ENCODE peak calls at places on chromosomes 6 and 20, in four cellular contexts. D, S, A and U are unnamed samples.

GRCh38 chr6:47917202-47917601 is 135.4 kb downstream of the OPN5 start:
- DNase-seq in D (no peak), S (no peak), A (no peak), U (no peak)

GRCh38 chr6:25369450-25370086 is 90.4 kb downstream of the CARMIL1 start:
- DNase-seq in D (no peak), S (no peak), A (no peak), U (no peak)

GRCh38 chr6:53737746-53738145 is 57.1 kb upstream of the LRRC1 start:
- DNase-seq in D (no peak), S (no peak), A (no peak), U (no peak)

GRCh38 chr20:37757550-37757949 is 63.7 kb downstream of the CTNNBL1 start:
- DNase-seq in D (no peak), S (no peak), A (no peak), U (no peak)

GRCh38 chr6:108689279-108690161 is 128.8 kb downstream of the FOXO3 start:
- DNase-seq in D (peak), S (no peak), A (peak), U (no peak)

GRCh38 chr6:149273318-149273717 is 44.2 kb upstream of the TAB2 start:
- DNase-seq in D (no peak), S (no peak), A (peak), U (no peak)

GRCh38 chr6:125136378-125136777 is 17.2 kb upstream of the TPD52L1 start:
- DNase-seq in D (no peak), S (no peak), A (no peak), U (no peak)

GRCh38 chr6:73652637-73653570 is 888 bp downstream of the SLC17A5 start:
- DNase-seq in D (peak), S (peak), A (peak), U (peak)

GRCh38 chr6:128118401-128118800 is 217.5 kb upstream of the THEMIS start:
- DNase-seq in D (no peak), S (no peak), A (no peak), U (no peak)

GRCh38 chr6:125868996-125869395 is 78.2 kb downstream of the NCOA7 start:
- DNase-seq in D (no peak), S (no peak), A (no peak), U (no peak)

GRCh38 chr6:159988983-159989454 is 20.1 kb downstream of the IGF2R start:
- DNase-seq in D (peak), S (no peak), A (peak), U (no peak)

GRCh38 chr20:24164360-24164759 is 175.8 kb upstream of the GGTLC1 start:
- DNase-seq in D (peak), S (no peak), A (peak), U (no peak)

GRCh38 chr20:13492001-13492480 is 146.7 kb downstream of the TASP1 start:
- DNase-seq in D (no peak), S (no peak), A (no peak), U (no peak)

GRCh38 chr6:38739532-38739931 is 24.4 kb downstream of the DNAH8 start:
- DNase-seq in D (no peak), S (no peak), A (no peak), U (no peak)

GRCh38 chr6:109447087-109447486 is 6.6 kb downstream of the SMPD2 start:
- DNase-seq in D (no peak), S (no peak), A (no peak), U (no peak)

GRCh38 chr6:106226676-106227075 is 98.9 kb downstream of the ATG5 start:
- DNase-seq in D (no peak), S (no peak), A (no peak), U (no peak)

GRCh38 chr6:27565839-27566779 is 93.2 kb upstream of the ZNF184 start:
- DNase-seq in D (no peak), S (no peak), A (no peak), U (no peak)

GRCh38 chr20:43458422-43458924 is 777 bp downstream of the SRSF6 start:
- DNase-seq in D (peak), S (no peak), A (peak), U (no peak)

GRCh38 chr6:105879902-105880547 is 206.1 kb upstream of the PRDM1 start:
- DNase-seq in D (no peak), S (peak), A (peak), U (no peak)

GRCh38 chr6:65055545-65055944 is 651.5 kb downstream of the EYS start:
- DNase-seq in D (no peak), S (no peak), A (no peak), U (no peak)

GRCh38 chr20:59839372-59839771 is 94.1 kb downstream of the SYCP2 start:
- DNase-seq in D (no peak), S (no peak), A (no peak), U (no peak)

GRCh38 chr20:44388466-44389023 is 33.0 kb downstream of the HNF4A start:
- DNase-seq in D (peak), S (no peak), A (peak), U (peak)

GRCh38 chr20:49986049-49986448 is 3.3 kb downstream of the SNAI1 start:
- DNase-seq in D (peak), S (no peak), A (no peak), U (no peak)

GRCh38 chr6:101392561-101393230 is 812 bp upstream of the GRIK2 start:
- DNase-seq in D (no peak), S (no peak), A (no peak), U (no peak)

GRCh38 chr6:37630281-37630799 is 67.3 kb downstream of the MDGA1 start:
- DNase-seq in D (no peak), S (no peak), A (no peak), U (no peak)

GRCh38 chr20:46027245-46027853 is 1.7 kb upstream of the SLC12A5 start:
- DNase-seq in D (peak), S (no peak), A (peak), U (no peak)

GRCh38 chr6:106223300-106223930 is 102.1 kb downstream of the ATG5 start:
- DNase-seq in D (peak), S (peak), A (peak), U (no peak)

GRCh38 chr20:37096415-37097039 is 730 bp upstream of the RBL1 start:
- DNase-seq in D (no peak), S (no peak), A (no peak), U (no peak)

GRCh38 chr20:18717062-18717461 is 96.5 kb upstream of the SCP2D1 start:
- DNase-seq in D (no peak), S (no peak), A (no peak), U (no peak)

GRCh38 chr6:44667226-44667625 is 279.7 kb downstream of the CDC5L start:
- DNase-seq in D (no peak), S (no peak), A (no peak), U (no peak)

GRCh38 chr6:128513878-128514277 is 6.5 kb downstream of the PTPRK start:
- DNase-seq in D (no peak), S (no peak), A (no peak), U (no peak)

GRCh38 chr6:24899647-24900325 is 36.0 kb downstream of the RIPOR2 start:
- DNase-seq in D (no peak), S (no peak), A (no peak), U (no peak)

DNA sequence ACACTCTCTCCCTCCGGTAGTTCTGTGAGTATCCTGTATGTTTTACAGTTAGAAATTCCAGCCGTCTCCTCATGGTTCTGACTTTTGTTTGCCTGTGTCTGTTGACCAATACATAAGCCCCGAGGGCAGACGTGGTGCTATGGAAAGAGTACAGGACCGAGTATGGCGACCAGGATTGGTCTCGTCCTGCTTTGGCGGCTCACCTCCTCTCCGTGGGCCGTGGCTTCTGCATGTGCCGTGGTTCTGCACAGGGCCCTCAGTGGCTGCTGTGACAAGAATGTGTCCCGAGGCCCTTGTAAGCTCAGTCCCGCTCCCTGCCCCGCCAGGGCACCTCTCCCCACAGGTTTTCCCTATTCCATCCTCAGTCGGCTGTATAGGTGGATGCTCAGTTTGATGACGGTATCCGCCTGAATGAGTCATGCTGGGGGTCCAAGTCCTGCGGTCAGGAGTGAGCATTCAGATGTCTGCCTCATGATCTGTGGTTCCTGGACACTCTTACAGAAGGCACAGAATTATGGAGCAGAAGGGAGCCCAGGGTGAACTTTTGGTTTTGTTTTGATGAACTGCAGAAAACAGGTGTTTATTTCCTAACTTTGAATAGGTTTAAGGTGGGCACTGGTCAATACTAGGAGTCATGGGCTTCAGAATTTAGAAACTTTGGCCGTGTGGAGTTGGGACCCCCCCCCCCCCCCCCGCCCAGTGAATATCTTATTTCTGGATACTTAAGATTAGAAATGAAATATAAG is 1.2 kb downstream of the ARFGAP1 start:
- DNase-seq in D (peak), S (no peak), A (no peak), U (no peak)
- TF ChIP-seq SPI1 in D (no peak), S (no peak), A (no peak), U (no peak)

DNA sequence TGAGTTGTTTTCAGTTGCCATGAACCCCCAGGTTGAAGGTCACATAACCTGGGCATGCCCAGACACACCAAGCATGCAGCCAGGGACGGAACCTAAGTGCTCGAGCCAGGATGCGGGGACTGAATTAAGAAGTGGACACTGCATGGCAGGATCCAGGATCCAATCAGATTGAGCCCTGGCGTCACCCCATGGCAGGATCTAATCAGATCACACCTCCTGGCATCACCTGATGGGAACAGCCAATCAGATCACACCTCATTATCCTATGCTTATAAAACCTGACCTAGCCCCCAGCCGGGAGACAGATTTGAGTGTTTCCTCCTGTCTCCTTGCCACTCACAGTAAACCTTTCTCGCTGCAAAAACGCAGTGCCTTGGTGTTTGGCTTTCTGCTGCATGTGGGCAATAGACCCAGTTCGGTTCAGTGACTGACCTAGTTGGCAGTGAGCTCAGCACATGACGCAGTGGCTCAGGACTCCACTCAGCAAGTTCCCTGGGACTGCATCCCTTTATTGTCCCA is 66.1 kb downstream of the RBM38 start:
- DNase-seq in D (no peak), S (no peak), A (no peak), U (no peak)
- TF ChIP-seq SPI1 in D (no peak), S (no peak), A (no peak), U (no peak)

GRCh38 chr20:48779435-48779834 is 48.4 kb downstream of the PREX1 start:
- DNase-seq in D (no peak), S (no peak), A (no peak), U (no peak)

GRCh38 chr20:48782073-48782472 is 45.7 kb downstream of the PREX1 start:
- DNase-seq in D (no peak), S (no peak), A (no peak), U (no peak)

GRCh38 chr20:48783533-48784272 is 44.1 kb downstream of the PREX1 start:
- DNase-seq in D (no peak), S (no peak), A (no peak), U (no peak)

GRCh38 chr20:48782901-48783308 is 44.9 kb downstream of the PREX1 start:
- DNase-seq in D (no peak), S (no peak), A (peak), U (no peak)

GRCh38 chr20:48781634-48782033 is 46.2 kb downstream of the PREX1 start:
- DNase-seq in D (no peak), S (no peak), A (no peak), U (no peak)
- TF ChIP-seq SPI1 in D (no peak), S (peak), A (no peak), U (peak)

GRCh38 chr6:166419717-166420116 is 37.0 kb upstream of the MPC1 start:
- DNase-seq in D (no peak), S (no peak), A (no peak), U (no peak)

GRCh38 chr6:166418691-166419143 is 36.0 kb upstream of the MPC1 start:
- DNase-seq in D (no peak), S (no peak), A (no peak), U (no peak)

GRCh38 chr6:166419268-166419667 is 36.5 kb upstream of the MPC1 start:
- DNase-seq in D (no peak), S (peak), A (peak), U (peak)

GRCh38 chr6:166422201-166422940 is 39.6 kb upstream of the MPC1 start:
- DNase-seq in D (no peak), S (no peak), A (no peak), U (no peak)

GRCh38 chr6:166420351-166420750 is 37.6 kb upstream of the MPC1 start:
- DNase-seq in D (no peak), S (no peak), A (peak), U (no peak)
- TF ChIP-seq SPI1 in D (no peak), S (no peak), A (no peak), U (no peak)